ENCODE peak calls at places on chromosome 19, in ten cellular contexts. M is activated T-cell treated with anti-CD3 and anti-CD28 coated beads for 1 hour; B is ureter; O is activated effector memory CD4-positive, alpha-beta T cell treated with Interleukin-2 at 50 U/mL for 16 hours; V is astrocyte of the cerebellum; U is AG08395; D is stimulated activated CD4-positive, alpha-beta T cell treated with anti-CD3 and anti-CD28 coated beads, TNF-alpha, amount 100 ng/mL, for 48 hours; A is NCI-H1417 treated with DMSO at 0.1 percent for 48 hours; J is amygdala; F is thyroid gland. I is an unnamed sample.

GRCh38 chr19:35195822-35196221 is 32.7 kb downstream of the FAM187B start:
- DNase-seq in M (no peak), B (peak), F (no peak), V (no peak), O (no peak), U (peak), J (no peak), D (no peak), A (no peak), I (peak)

GRCh38 chr19:56692496-56692895 is 20.9 kb upstream of the ZNF835 start:
- DNase-seq in O (no peak), A (no peak), V (no peak), F (no peak), J (peak), B (no peak), D (no peak), M (no peak), U (no peak), I (no peak)

GRCh38 chr19:39408392-39409206 is 2.0 kb downstream of the ZFP36 start:
- DNase-seq in U (no peak), F (peak), V (no peak), A (no peak), D (no peak), O (no peak), B (no peak), J (no peak), M (peak), I (peak)

GRCh38 chr19:3606690-3607289 is at the start of gene TBXA2R:
- DNase-seq in J (peak), V (no peak), U (peak), F (peak), O (no peak), D (peak), B (peak), M (peak), A (no peak), I (peak)

GRCh38 chr19:3975637-3976087 is 4.8 kb upstream of the DAPK3 start:
- DNase-seq in O (no peak), M (no peak), A (no peak), B (no peak), J (no peak), D (no peak), V (no peak), F (no peak), U (no peak), I (no peak)

GRCh38 chr19:35262101-35262761 is 6.5 kb upstream of the USF2 start:
- DNase-seq in A (no peak), F (peak), M (no peak), V (no peak), O (no peak), B (peak), D (no peak), U (no peak), J (no peak), I (peak)

GRCh38 chr19:33798701-33799111 is 2.0 kb downstream of the KCTD15 start:
- DNase-seq in B (no peak), O (no peak), J (no peak), U (no peak), F (peak), D (no peak), A (no peak), V (no peak), M (no peak), I (no peak)

GRCh38 chr19:11658954-11659353 is 61.7 kb downstream of the ZNF627 start:
- DNase-seq in O (no peak), D (no peak), B (no peak), V (no peak), J (no peak), U (no peak), F (no peak), A (no peak), M (no peak), I (no peak)

GRCh38 chr19:45953676-45954075 is 20.0 kb downstream of the NOVA2 start:
- DNase-seq in J (no peak), A (no peak), F (no peak), V (no peak), U (no peak), D (no peak), M (no peak), O (no peak), B (no peak), I (no peak)

GRCh38 chr19:7619671-7620441 is 9.5 kb downstream of the XAB2 start:
- DNase-seq in D (no peak), U (no peak), V (no peak), F (peak), J (no peak), O (no peak), B (no peak), A (no peak), M (no peak), I (no peak)

GRCh38 chr19:51726049-51726448 is 2.3 kb upstream of the HAS1 start:
- DNase-seq in B (peak), D (no peak), V (no peak), U (peak), A (no peak), M (no peak), O (no peak), J (peak), F (no peak), I (peak)

GRCh38 chr19:7200739-7201138 is 93.5 kb downstream of the INSR start:
- DNase-seq in D (no peak), M (no peak), V (no peak), A (no peak), O (no peak), U (no peak), B (no peak), J (no peak), F (no peak), I (no peak)

GRCh38 chr19:17775991-17776803 is 18.7 kb upstream of the B3GNT3 start:
- DNase-seq in A (no peak), B (no peak), J (no peak), D (no peak), F (no peak), V (no peak), O (no peak), M (no peak), U (no peak), I (no peak)

GRCh38 chr19:33515921-33516320 is 5.7 kb downstream of the PEPD start:
- DNase-seq in D (no peak), U (no peak), J (no peak), F (no peak), A (no peak), V (no peak), B (no peak), O (no peak), M (no peak), I (no peak)

GRCh38 chr19:6249296-6249695 is 30.5 kb downstream of the MLLT1 start:
- DNase-seq in D (no peak), M (no peak), U (no peak), F (no peak), O (no peak), A (no peak), V (no peak), J (no peak), B (no peak), I (no peak)

GRCh38 chr19:41161903-41162302 is 31.1 kb upstream of the CYP2S1 start:
- DNase-seq in F (no peak), U (no peak), J (no peak), B (no peak), M (no peak), O (no peak), A (no peak), V (no peak), D (no peak), I (no peak)

GRCh38 chr19:7645656-7646425 is 8.9 kb downstream of the STXBP2 start:
- DNase-seq in F (no peak), O (no peak), A (no peak), M (no peak), U (no peak), V (no peak), B (no peak), D (no peak), J (no peak), I (no peak)

GRCh38 chr19:33444238-33444992 is 70.9 kb downstream of the CEBPG start:
- DNase-seq in A (no peak), F (no peak), M (no peak), V (no peak), B (no peak), U (no peak), O (no peak), D (no peak), J (no peak), I (no peak)

GRCh38 chr19:31408460-31409124 is 59.4 kb upstream of the TSHZ3 start:
- DNase-seq in D (no peak), O (no peak), A (no peak), F (no peak), M (no peak), U (peak), B (no peak), J (no peak), V (peak), I (peak)

GRCh38 chr19:38195237-38195636 is 28.8 kb downstream of the DPF1 start:
- DNase-seq in A (no peak), F (no peak), M (no peak), D (no peak), V (no peak), O (no peak), U (no peak), B (no peak), J (no peak), I (no peak)

GRCh38 chr19:53981408-53981998 is 9.9 kb upstream of the CACNG6 start:
- DNase-seq in F (no peak), U (no peak), A (no peak), D (no peak), M (no peak), O (no peak), V (no peak), J (no peak), B (no peak), I (no peak)

GRCh38 chr19:1026189-1027019 is at the start of gene CNN2:
- DNase-seq in V (no peak), J (no peak), U (peak), A (no peak), B (peak), M (peak), O (peak), D (no peak), F (peak), I (peak)

GRCh38 chr19:7986321-7987083 is 18.9 kb downstream of the ELAVL1 start:
- DNase-seq in A (no peak), M (no peak), J (no peak), D (no peak), U (peak), V (peak), O (no peak), F (no peak), B (no peak), I (peak)

GRCh38 chr19:41997121-41997850 is 3.3 kb upstream of the ATP1A3 start:
- DNase-seq in M (peak), O (peak), V (peak), U (peak), B (no peak), J (no peak), F (peak), D (no peak), A (no peak), I (peak)

I was measured in myocyte.